ENCODE peak calls at places on chromosomes 12 and 14, in eight cellular contexts. I, E, Q, R, Z, P, F and G are unnamed samples.

GRCh38 chr14:70971588-70971987 is 64.3 kb downstream of the PCNX1 start:
- DNase-seq in I (no peak), E (no peak), Q (no peak), R (no peak), Z (no peak), P (no peak), F (no peak), G (no peak)

GRCh38 chr12:48817957-48818830 is at the start of gene CACNB3:
- DNase-seq in I (peak), E (peak), Q (peak), R (peak), Z (peak), P (peak), F (peak), G (peak)

GRCh38 chr12:3086729-3087323 is 9.6 kb downstream of the TSPAN9 start:
- DNase-seq in I (no peak), E (no peak), Q (no peak), R (no peak), Z (no peak), P (no peak), F (no peak), G (no peak)

GRCh38 chr12:130818381-130819247 is 20.4 kb downstream of the STX2 start:
- DNase-seq in I (peak), E (peak), Q (peak), R (peak), Z (peak), P (peak), F (peak), G (peak)

GRCh38 chr12:4280351-4281163 is 7.0 kb downstream of the CCND2 start:
- DNase-seq in I (no peak), E (no peak), Q (no peak), R (no peak), Z (no peak), P (no peak), F (peak), G (no peak)

GRCh38 chr14:73662439-73663056 is 17.8 kb downstream of the DNAL1 start:
- DNase-seq in I (no peak), E (no peak), Q (no peak), R (no peak), Z (no peak), P (no peak), F (no peak), G (peak)

GRCh38 chr12:101794574-101794973 is 36.2 kb downstream of the GNPTAB start:
- DNase-seq in I (no peak), E (no peak), Q (no peak), R (no peak), Z (no peak), P (no peak), F (no peak), G (no peak)

GRCh38 chr12:50234347-50234746 is 49.0 kb downstream of the LIMA1 start:
- DNase-seq in I (no peak), E (no peak), Q (no peak), R (peak), Z (no peak), P (no peak), F (no peak), G (peak)

GRCh38 chr12:109466305-109466704 is 10.8 kb downstream of the KCTD10 start:
- DNase-seq in I (no peak), E (no peak), Q (no peak), R (no peak), Z (no peak), P (no peak), F (no peak), G (no peak)

GRCh38 chr14:93002851-93003298 is 79.9 kb downstream of the CHGA start:
- DNase-seq in I (no peak), E (no peak), Q (no peak), R (no peak), Z (no peak), P (no peak), F (no peak), G (no peak)

GRCh38 chr12:100574262-100575074 is 984 bp downstream of the GAS2L3 start:
- DNase-seq in I (no peak), E (no peak), Q (no peak), R (no peak), Z (no peak), P (no peak), F (peak), G (peak)